ENCODE peak calls at places on chromosomes 5 and 9, in ten cellular contexts. Z is left cardiac atrium; T is GM06990; Q is pancreas; F is ovary; C is stimulated activated naive B cell treated with anti-CD40 and anti-IgM and Interleukin-4, amounts not matched to agents 10 μg/mL and 1 μg/mL and 100 μg/mL, for 72 hours; Y is activated T-cell treated with anti-CD3 and anti-CD28 coated beads for 4 hours; N is progenitor cell of endocrine pancreas; P is activated CD8-positive, alpha-beta memory T cell treated with anti-CD3 and anti-CD28 coated beads, Interleukin-2, amount 50 U/mL, for 4 hours; J is DMS79. I is an unnamed sample.

GRCh38 chr5:10218658-10219057 is 31.0 kb downstream of the ATPSCKMT start:
- DNase-seq in F (no peak), Y (no peak), J (no peak), Q (no peak), P (no peak), T (no peak), C (no peak), Z (no peak), N (no peak), I (no peak)

GRCh38 chr5:169301386-169301930 is 519 bp upstream of the SLIT3 start:
- DNase-seq in F (no peak), Z (peak), Q (no peak), T (no peak), P (no peak), C (no peak), N (no peak), J (no peak), Y (no peak), I (no peak)

GRCh38 chr5:14445581-14446290 is 135.9 kb upstream of the OTULINL start:
- DNase-seq in N (no peak), Z (no peak), Y (no peak), P (no peak), J (no peak), F (peak), Q (no peak), T (no peak), C (no peak), I (no peak)

GRCh38 chr5:142922223-142922952 is 152.2 kb downstream of the ARHGAP26 start:
- DNase-seq in J (no peak), Z (no peak), Q (no peak), N (no peak), P (no peak), Y (no peak), F (no peak), T (peak), C (no peak), I (no peak)

GRCh38 chr5:61472172-61472958 is 140.3 kb downstream of the ZSWIM6 start:
- DNase-seq in P (no peak), N (no peak), J (no peak), F (no peak), C (no peak), Z (no peak), Q (no peak), T (no peak), Y (no peak), I (no peak)

GRCh38 chr5:79493596-79494343 is 20.2 kb downstream of the HOMER1 start:
- DNase-seq in Y (no peak), P (no peak), Z (no peak), C (no peak), N (no peak), J (no peak), F (no peak), Q (no peak), T (no peak), I (no peak)

GRCh38 chr9:123586140-123586735 is 230.2 kb downstream of the CRB2 start:
- DNase-seq in Z (no peak), Q (no peak), F (no peak), T (no peak), C (no peak), Y (no peak), P (no peak), J (peak), N (no peak), I (no peak)

GRCh38 chr5:157665467-157666085 is 5.8 kb upstream of the C5orf52 start:
- DNase-seq in Z (no peak), N (no peak), P (no peak), C (no peak), J (no peak), Y (no peak), T (no peak), Q (no peak), F (no peak), I (no peak)

GRCh38 chr9:127805620-127806019 is 2.9 kb downstream of the FPGS start:
- DNase-seq in J (no peak), F (peak), P (no peak), Y (no peak), N (no peak), Q (no peak), Z (no peak), T (no peak), C (no peak), I (no peak)

GRCh38 chr5:79929095-79929494 is 62.0 kb downstream of the MTX3 start:
- DNase-seq in P (no peak), N (no peak), F (no peak), C (no peak), J (peak), T (no peak), Q (no peak), Y (no peak), Z (no peak), I (no peak)

GRCh38 chr9:27548055-27548741 is 18.6 kb upstream of the MOB3B start:
- DNase-seq in F (no peak), Z (no peak), P (no peak), J (no peak), Q (no peak), Y (no peak), C (no peak), T (no peak), N (no peak), I (no peak)

GRCh38 chr5:147547730-147548129 is 37.9 kb upstream of the DPYSL3 start:
- DNase-seq in J (no peak), Q (no peak), N (no peak), P (no peak), Z (peak), C (no peak), T (no peak), Y (no peak), F (peak), I (no peak)

GRCh38 chr5:124929000-124929399 is 182.6 kb upstream of the ZNF608 start:
- DNase-seq in N (no peak), F (no peak), T (no peak), Q (no peak), Z (no peak), P (no peak), J (no peak), Y (no peak), C (no peak), I (no peak)

GRCh38 chr9:126347911-126348760 is 21.5 kb downstream of the MVB12B start:
- DNase-seq in F (no peak), N (no peak), P (no peak), J (peak), C (no peak), T (no peak), Y (no peak), Z (no peak), Q (no peak), I (no peak)

GRCh38 chr5:141821430-141821925 is 56.7 kb downstream of the PCDH1 start:
- DNase-seq in N (no peak), F (no peak), J (no peak), T (no peak), Q (no peak), P (no peak), Y (no peak), Z (no peak), C (no peak), I (no peak)

GRCh38 chr9:97985058-97985861 is 2.1 kb downstream of the ANP32B start:
- DNase-seq in T (no peak), F (peak), C (peak), P (peak), Y (peak), Z (no peak), N (peak), Q (no peak), J (peak), I (peak)

GRCh38 chr5:150245111-150245789 is 44.3 kb downstream of the CAMK2A start:
- DNase-seq in T (no peak), C (no peak), F (peak), Z (peak), N (no peak), P (no peak), J (no peak), Y (no peak), Q (no peak), I (peak)

GRCh38 chr5:16536246-16536645 is 70.6 kb upstream of the ZNF622 start:
- DNase-seq in Z (no peak), P (no peak), N (no peak), J (no peak), Q (no peak), T (no peak), C (no peak), F (no peak), Y (no peak), I (no peak)

GRCh38 chr5:169648725-169649124 is 11.7 kb downstream of the DOCK2 start:
- DNase-seq in Q (no peak), T (no peak), P (no peak), Y (no peak), Z (peak), C (no peak), F (no peak), N (no peak), J (peak), I (peak)

GRCh38 chr5:140251527-140251973 is 51.4 kb downstream of the PFDN1 start:
- DNase-seq in C (peak), N (no peak), J (no peak), P (peak), T (peak), Z (peak), Q (no peak), F (no peak), Y (peak), I (no peak)

GRCh38 chr9:127398715-127399400 is 1.9 kb downstream of the SLC2A8 start:
- DNase-seq in Z (no peak), F (no peak), N (no peak), C (no peak), J (no peak), Y (no peak), Q (no peak), P (no peak), T (no peak), I (no peak)

GRCh38 chr5:8628521-8628920 is 759.6 kb downstream of the MTRR start:
- DNase-seq in Q (no peak), F (no peak), Y (no peak), Z (no peak), P (no peak), T (no peak), J (peak), C (no peak), N (no peak), I (no peak)

GRCh38 chr5:15620501-15620900 is 120.5 kb downstream of the FBXL7 start:
- DNase-seq in T (no peak), Y (no peak), C (no peak), Q (no peak), F (no peak), J (no peak), Z (peak), P (no peak), N (no peak), I (no peak)

I was measured in left ventricle myocardium superior.